ENCODE peak calls at places on chromosome 9, in four cellular contexts. X is RWPE1, D is cardiac muscle cell, S is heart right ventricle. W is an unnamed sample.

GRCh38 chr9:85522459-85523092 is 219.2 kb downstream of the AGTPBP1 start:
- DNase-seq in X (peak; percentile 20), D (peak; percentile 35), S (peak; percentile 55), W (peak; percentile 59)

GRCh38 chr9:106575903-106576755 is 286.8 kb upstream of the ZNF462 start:
- DNase-seq in X (no peak), D (no peak), S (no peak), W (no peak)

GRCh38 chr9:72292874-72293607 is 72.0 kb downstream of the ZFAND5 start:
- DNase-seq in X (no peak), D (peak; percentile 92), S (no peak), W (peak; percentile 81)

GRCh38 chr9:135048758-135049284 is 38.6 kb upstream of the OLFM1 start:
- DNase-seq in X (no peak), D (peak; percentile 15), S (no peak), W (no peak)

GRCh38 chr9:136147890-136148714 is 29.4 kb upstream of the TMEM250 start:
- DNase-seq in X (no peak), D (no peak), S (no peak), W (no peak)

GRCh38 chr9:17942498-17942897 is 363.6 kb downstream of the SH3GL2 start:
- DNase-seq in X (no peak), D (no peak), S (no peak), W (no peak)

GRCh38 chr9:106857811-106858470 is 5.0 kb upstream of the ZNF462 start:
- DNase-seq in X (peak; percentile 47), D (no peak), S (no peak), W (no peak)

GRCh38 chr9:12875216-12875615 is 100.4 kb downstream of the LURAP1L start:
- DNase-seq in X (no peak), D (no peak), S (no peak), W (no peak)

GRCh38 chr9:128125575-128126354 is 1.8 kb downstream of the PTGES2 start:
- DNase-seq in X (no peak), D (no peak), S (peak; percentile 3), W (no peak)

GRCh38 chr9:85156652-85157051 is 487.1 kb downstream of the NTRK2 start:
- DNase-seq in X (no peak), D (no peak), S (no peak), W (no peak)

GRCh38 chr9:117400131-117400530 is 14.7 kb downstream of the ASTN2 start:
- DNase-seq in X (no peak), D (no peak), S (no peak), W (peak; percentile 26)

GRCh38 chr9:134222018-134222573 is 57.7 kb upstream of the RNU6ATAC start:
- DNase-seq in X (no peak), D (no peak), S (peak; percentile 17), W (no peak)

GRCh38 chr9:134239130-134239888 is 74.9 kb upstream of the RNU6ATAC start:
- DNase-seq in X (no peak), D (no peak), S (no peak), W (no peak)

GRCh38 chr9:85900504-85901201 is 40.3 kb upstream of the NAA35 start:
- DNase-seq in X (peak; percentile 26), D (peak; percentile 18), S (no peak), W (peak; percentile 17)

GRCh38 chr9:130897848-130898551 is 1.4 kb upstream of the QRFP start:
- DNase-seq in X (no peak), D (no peak), S (no peak), W (no peak)

GRCh38 chr9:95793924-95794828 is 81.3 kb upstream of the ERCC6L2 start:
- DNase-seq in X (peak; percentile 34), D (no peak), S (no peak), W (no peak)
- H3K27ac ChIP-seq in X (peak overlapping the region; percentile 78), D (no peak overlapping the region), S (no peak overlapping the region), W (peak overlapping the region; percentile 7)

GRCh38 chr9:21408817-21409216 is at the start of gene IFNA8:
- DNase-seq in X (no peak), D (no peak), S (no peak), W (no peak)

GRCh38 chr9:21414220-21414940 is 5.5 kb downstream of the IFNA8 start:
- DNase-seq in X (no peak), D (no peak), S (no peak), W (no peak)

GRCh38 chr9:21415492-21416267 is 6.8 kb downstream of the IFNA8 start:
- DNase-seq in X (no peak), D (no peak), S (no peak), W (no peak)

GRCh38 chr9:21412109-21412508 is 3.2 kb downstream of the IFNA8 start:
- DNase-seq in X (no peak), D (no peak), S (no peak), W (no peak)

DNA sequence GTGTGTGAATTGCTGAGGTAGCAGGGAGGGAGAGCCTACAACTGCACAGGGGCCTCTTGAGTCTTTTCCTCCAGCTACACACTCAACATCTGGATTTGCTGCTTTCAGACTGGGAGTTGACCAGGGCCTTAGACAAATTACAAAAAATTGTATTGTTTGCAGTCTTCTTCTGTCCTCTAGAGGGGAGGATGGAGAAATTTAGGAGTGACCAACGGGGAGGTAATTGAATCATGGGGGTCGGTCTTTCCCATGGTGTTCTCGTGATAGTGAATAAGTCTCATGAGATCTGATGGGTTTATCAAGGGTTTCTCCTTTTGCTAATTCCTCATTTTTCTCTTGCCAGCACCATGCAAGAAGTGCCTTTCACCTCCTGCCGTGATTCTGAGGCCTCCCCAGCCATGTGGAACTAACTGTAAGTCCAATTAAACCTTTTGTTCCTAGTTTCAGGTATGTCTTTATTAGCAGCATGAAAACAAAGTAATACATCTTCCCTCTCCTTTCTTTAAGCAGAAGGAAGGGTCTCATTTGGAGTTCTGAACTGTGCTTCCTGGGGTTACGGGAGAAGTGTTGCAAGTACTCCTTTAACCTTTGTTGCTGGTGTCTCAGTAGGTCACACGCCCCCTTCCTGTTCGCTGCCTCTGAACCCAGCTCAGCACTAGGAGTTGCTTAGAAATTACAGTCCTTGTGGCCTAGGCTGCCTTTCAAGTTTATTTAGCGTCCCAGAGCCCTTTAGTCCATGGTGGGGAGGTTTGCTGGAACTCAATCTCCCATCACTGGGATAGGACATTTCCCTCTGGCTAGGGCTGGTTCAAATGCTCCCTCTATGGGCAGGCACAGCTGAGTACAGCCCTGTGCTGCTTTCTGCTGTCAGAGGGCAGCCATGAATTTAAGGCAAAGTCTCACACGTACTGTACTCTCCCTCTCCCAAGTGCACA is 4.4 kb downstream of the IFNA8 start:
- DNase-seq in X (no peak), D (no peak), S (no peak), W (no peak)
- TF ChIP-seq CTCF in X (no peak), D (peak; percentile 35), S (no peak), W (no peak)

DNA sequence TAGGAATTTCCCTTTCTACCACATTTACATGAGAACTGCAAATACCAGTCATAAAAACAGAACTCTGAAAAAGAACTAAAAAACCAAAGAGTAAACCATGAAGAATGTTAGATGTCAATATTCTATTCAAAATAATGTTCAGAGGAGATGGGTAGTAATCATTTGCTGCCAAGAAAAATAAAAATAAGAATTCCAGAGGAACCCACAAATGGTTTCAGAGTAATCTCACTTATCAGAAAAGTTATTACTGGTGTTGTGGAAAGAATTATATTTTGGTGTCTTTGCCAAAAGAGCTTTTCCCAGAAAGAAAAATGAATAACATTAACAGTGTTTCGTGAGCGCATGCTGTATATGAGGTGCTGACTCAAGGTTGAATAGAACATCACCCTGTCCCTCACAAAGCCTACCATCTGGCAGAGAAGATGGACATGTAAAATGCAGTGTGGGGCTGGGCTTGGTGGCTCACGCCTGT is 35.6 kb downstream of the GPR21 start:
- DNase-seq in X (no peak), D (no peak), S (no peak), W (peak; percentile 34)
- H3K27ac ChIP-seq in X (peak overlapping the region; percentile 74), D (no peak overlapping the region), S (no peak overlapping the region), W (peak overlapping the region; percentile 29)

GRCh38 chr9:111482656-111483418 is 1.3 kb downstream of the ECPAS start:
- DNase-seq in X (peak; percentile 90), D (peak; percentile 91), S (peak; percentile 75), W (peak; percentile 86)

GRCh38 chr9:111484564-111484878 is 338 bp upstream of the ECPAS start:
- DNase-seq in X (no peak), D (no peak), S (no peak), W (no peak)

GRCh38 chr9:111483419-111483861 is 743 bp downstream of the ECPAS start:
- DNase-seq in X (peak; percentile 78), D (peak; percentile 73), S (peak; percentile 57), W (peak; percentile 83)

GRCh38 chr9:111481885-111482636 is 2.1 kb downstream of the ECPAS start:
- DNase-seq in X (peak; percentile 35), D (no peak), S (no peak), W (peak; percentile 34)

DNA sequence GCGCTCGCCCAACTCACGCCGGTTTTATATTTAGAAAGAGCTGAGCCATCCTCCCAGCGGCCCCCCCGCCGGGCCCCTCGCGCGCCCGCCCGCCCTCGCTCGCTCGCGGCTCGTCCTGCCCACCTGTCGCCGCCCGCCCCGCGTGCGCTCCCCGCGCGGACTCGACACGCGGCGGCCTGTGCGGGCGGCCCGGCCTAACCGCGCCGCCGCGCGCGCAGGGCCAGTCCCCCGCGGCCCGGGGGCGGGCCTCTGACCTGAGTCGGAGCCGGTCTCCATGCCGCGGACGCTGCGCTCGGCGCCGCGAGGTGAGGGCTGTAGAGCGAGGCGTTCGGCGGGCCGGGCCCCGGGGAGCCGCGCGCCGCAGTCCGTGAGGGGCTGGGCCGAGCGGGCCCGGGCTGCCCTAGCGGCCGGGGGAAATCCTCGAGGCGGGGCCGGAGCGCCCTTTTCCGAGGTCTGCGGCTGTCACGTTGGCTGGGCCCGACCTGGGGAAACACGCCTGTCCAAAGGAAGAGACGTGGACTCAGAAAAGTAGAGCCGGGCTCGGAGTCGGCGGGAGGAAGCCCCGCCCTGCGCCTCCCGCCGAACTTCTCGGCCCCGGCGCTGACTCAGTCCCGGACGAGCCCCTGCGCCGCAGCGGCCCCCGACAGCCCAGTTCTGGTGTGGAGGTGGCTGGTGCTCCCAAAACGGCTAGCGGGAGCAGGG is at the start of gene ECPAS:
- DNase-seq in X (peak; percentile 94), D (peak; percentile 83), S (peak; percentile 77), W (peak; percentile 92)
- TF ChIP-seq CTCF in X (no peak), D (no peak), S (peak; percentile 14), W (no peak)

DNA sequence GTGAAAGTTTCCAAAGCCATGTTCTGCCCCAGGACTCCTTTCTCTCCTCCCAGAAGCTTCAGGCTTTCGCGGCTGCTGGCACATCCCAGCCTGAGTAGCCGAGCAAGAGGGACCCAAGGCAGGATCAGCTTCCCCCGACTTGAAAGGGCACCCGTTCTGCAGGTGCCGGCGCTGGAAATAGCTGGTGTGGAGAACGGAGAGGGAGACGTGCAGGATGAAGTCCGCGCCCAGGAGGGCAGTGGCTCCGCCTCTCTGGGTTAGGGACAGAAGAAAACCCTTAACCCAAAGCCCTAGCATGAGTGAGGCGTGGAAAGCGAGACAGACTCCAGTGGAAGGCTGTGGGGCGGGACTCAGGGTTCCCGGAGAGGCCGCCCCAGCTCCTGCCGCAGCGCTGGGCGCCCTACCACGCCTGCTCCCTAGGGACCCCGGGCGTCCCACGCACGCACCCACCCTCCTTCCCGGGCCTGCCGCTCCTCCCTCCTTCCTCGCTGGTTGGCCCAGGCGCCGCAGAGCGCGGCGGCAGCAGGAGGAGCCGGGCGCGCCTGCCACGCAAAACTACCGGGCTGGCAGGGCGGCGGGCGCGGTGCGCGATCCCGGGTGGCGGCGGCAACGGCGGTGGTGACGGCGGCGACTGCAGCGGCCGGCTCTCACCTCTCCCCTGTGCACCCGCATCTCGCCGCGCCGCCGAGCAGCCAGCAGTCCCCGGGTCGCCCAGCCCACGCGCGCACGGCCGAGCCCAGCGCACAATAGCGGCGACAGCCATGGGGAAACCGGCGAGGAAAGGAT is at the start of gene SLC1A1:
- DNase-seq in X (no peak), D (peak; percentile 68), S (peak; percentile 67), W (peak; percentile 77)
- H3K27ac ChIP-seq in X (no peak within 1 kb of the TSS), D (no peak within 1 kb of the TSS), S (peak within 1 kb of the TSS; percentile 73), W (peak within 1 kb of the TSS; percentile 72)

GRCh38 chr9:79233542-79233941 is 338.2 kb upstream of the TLE4 start:
- DNase-seq in X (peak; percentile 22), D (no peak), S (no peak), W (peak; percentile 32)
- TF ChIP-seq CTCF in X (no peak), D (peak; percentile 66), S (no peak), W (peak; percentile 38)

W was measured in hepatocyte.